ENCODE peak calls at places on chromosomes 4 and X, in five cellular contexts. One of them, this sample, is unnamed.

GRCh38 chr4:138494931-138495330 is 252.8 kb upstream of the SLC7A11 start:
- DNase-seq in MM.1S: no peak
- DNase-seq in Panc1: no peak
- DNase-seq in tibial artery: no peak
- DNase-seq in naive thymus-derived CD4-positive, alpha-beta T cell: no peak
- DNase-seq in this sample: no peak

GRCh38 chrX:24148535-24149345 is 789 bp upstream of the ZFX start:
- DNase-seq in MM.1S: no peak
- DNase-seq in Panc1: no peak
- DNase-seq in tibial artery: no peak
- DNase-seq in naive thymus-derived CD4-positive, alpha-beta T cell: no peak
- DNase-seq in this sample: peak; percentile 70

GRCh38 chr4:74219241-74219640 is 61.3 kb downstream of the MTHFD2L start:
- DNase-seq in MM.1S: no peak
- DNase-seq in Panc1: no peak
- DNase-seq in naive thymus-derived CD4-positive, alpha-beta T cell: no peak
- DNase-seq in tibial artery: no peak
- DNase-seq in this sample: no peak

GRCh38 chrX:1463581-1464281 is 11.0 kb upstream of the ASMTL start:
- DNase-seq in naive thymus-derived CD4-positive, alpha-beta T cell: no peak
- DNase-seq in Panc1: no peak
- DNase-seq in tibial artery: peak; percentile 11
- DNase-seq in MM.1S: no peak
- DNase-seq in this sample: peak; percentile 25

GRCh38 chr4:40515037-40515397 is 114.6 kb downstream of the RBM47 start:
- DNase-seq in naive thymus-derived CD4-positive, alpha-beta T cell: no peak
- DNase-seq in MM.1S: no peak
- DNase-seq in Panc1: no peak
- DNase-seq in tibial artery: no peak
- DNase-seq in this sample: no peak

GRCh38 chr4:1209821-1210220 is 37.4 kb upstream of the SPON2 start:
- DNase-seq in Panc1: no peak
- DNase-seq in MM.1S: no peak
- DNase-seq in naive thymus-derived CD4-positive, alpha-beta T cell: no peak
- DNase-seq in tibial artery: peak; percentile 79
- DNase-seq in this sample: peak; percentile 94

GRCh38 chr4:76982638-76983579 is 33.4 kb downstream of the SEPTIN11 start:
- DNase-seq in MM.1S: peak; percentile 72
- DNase-seq in Panc1: no peak
- DNase-seq in naive thymus-derived CD4-positive, alpha-beta T cell: no peak
- DNase-seq in tibial artery: no peak
- DNase-seq in this sample: no peak

GRCh38 chrX:78886550-78886949 is 58.6 kb upstream of the P2RY10 start:
- DNase-seq in naive thymus-derived CD4-positive, alpha-beta T cell: peak; percentile 33
- DNase-seq in MM.1S: peak; percentile 31
- DNase-seq in tibial artery: no peak
- DNase-seq in Panc1: peak; percentile 0
- DNase-seq in this sample: no peak

GRCh38 chr4:26032142-26032541 is 118.1 kb downstream of the SMIM20 start:
- DNase-seq in MM.1S: no peak
- DNase-seq in tibial artery: no peak
- DNase-seq in Panc1: no peak
- DNase-seq in naive thymus-derived CD4-positive, alpha-beta T cell: no peak
- DNase-seq in this sample: no peak

GRCh38 chr4:134057356-134057755 is 144.2 kb downstream of the PABPC4L start:
- DNase-seq in naive thymus-derived CD4-positive, alpha-beta T cell: no peak
- DNase-seq in Panc1: no peak
- DNase-seq in MM.1S: no peak
- DNase-seq in tibial artery: no peak
- DNase-seq in this sample: no peak

GRCh38 chrX:23478056-23478455 is 143.4 kb downstream of the PTCHD1 start:
- DNase-seq in naive thymus-derived CD4-positive, alpha-beta T cell: no peak
- DNase-seq in tibial artery: no peak
- DNase-seq in Panc1: no peak
- DNase-seq in MM.1S: no peak
- DNase-seq in this sample: no peak

GRCh38 chrX:14497184-14497666 is 32.1 kb upstream of the GLRA2 start:
- DNase-seq in naive thymus-derived CD4-positive, alpha-beta T cell: peak; percentile 29
- DNase-seq in tibial artery: peak; percentile 19
- DNase-seq in MM.1S: peak; percentile 56
- DNase-seq in Panc1: no peak
- DNase-seq in this sample: no peak

GRCh38 chrX:16427668-16428067 is 222.3 kb upstream of the S100G start:
- DNase-seq in MM.1S: no peak
- DNase-seq in tibial artery: no peak
- DNase-seq in Panc1: no peak
- DNase-seq in naive thymus-derived CD4-positive, alpha-beta T cell: no peak
- DNase-seq in this sample: no peak

GRCh38 chrX:123731258-123731986 is 1.4 kb downstream of the THOC2 start:
- DNase-seq in naive thymus-derived CD4-positive, alpha-beta T cell: no peak
- DNase-seq in MM.1S: no peak
- DNase-seq in Panc1: no peak
- DNase-seq in tibial artery: no peak
- DNase-seq in this sample: no peak

GRCh38 chr4:72525938-72526337 is 43.1 kb downstream of the ADAMTS3 start:
- DNase-seq in Panc1: no peak
- DNase-seq in naive thymus-derived CD4-positive, alpha-beta T cell: no peak
- DNase-seq in tibial artery: peak; percentile 28
- DNase-seq in MM.1S: no peak
- DNase-seq in this sample: no peak

GRCh38 chr4:20305976-20306375 is 54.3 kb downstream of the SLIT2 start:
- DNase-seq in tibial artery: no peak
- DNase-seq in Panc1: no peak
- DNase-seq in MM.1S: peak; percentile 41
- DNase-seq in naive thymus-derived CD4-positive, alpha-beta T cell: no peak
- DNase-seq in this sample: no peak

GRCh38 chr4:56727150-56727549 is 46.1 kb upstream of the HOPX start:
- DNase-seq in naive thymus-derived CD4-positive, alpha-beta T cell: no peak
- DNase-seq in tibial artery: no peak
- DNase-seq in MM.1S: no peak
- DNase-seq in Panc1: no peak
- DNase-seq in this sample: no peak

GRCh38 chrX:47361538-47362511 is 8.6 kb upstream of the ZNF157 start:
- DNase-seq in naive thymus-derived CD4-positive, alpha-beta T cell: no peak
- DNase-seq in MM.1S: peak; percentile 89
- DNase-seq in Panc1: no peak
- DNase-seq in tibial artery: peak; percentile 76
- DNase-seq in this sample: peak; percentile 92

GRCh38 chr4:160044693-160045092 is 941.8 kb downstream of the RAPGEF2 start:
- DNase-seq in Panc1: no peak
- DNase-seq in tibial artery: no peak
- DNase-seq in naive thymus-derived CD4-positive, alpha-beta T cell: no peak
- DNase-seq in MM.1S: peak; percentile 95
- DNase-seq in this sample: no peak

GRCh38 chrX:94051926-94052325 is 377.9 kb downstream of the FAM133A start:
- DNase-seq in tibial artery: no peak
- DNase-seq in MM.1S: no peak
- DNase-seq in Panc1: no peak
- DNase-seq in naive thymus-derived CD4-positive, alpha-beta T cell: no peak
- DNase-seq in this sample: no peak

GRCh38 chr4:76214269-76214628 is 625 bp upstream of the SCARB2 start:
- DNase-seq in Panc1: no peak
- DNase-seq in naive thymus-derived CD4-positive, alpha-beta T cell: no peak
- DNase-seq in tibial artery: no peak
- DNase-seq in MM.1S: peak; percentile 65
- DNase-seq in this sample: no peak

GRCh38 chrX:153885968-153886903 is at the start of gene L1CAM:
- DNase-seq in MM.1S: no peak
- DNase-seq in naive thymus-derived CD4-positive, alpha-beta T cell: no peak
- DNase-seq in tibial artery: no peak
- DNase-seq in Panc1: no peak
- DNase-seq in this sample: no peak
- H3K4me3 ChIP-seq in MM.1S: no peak within 1 kb of the TSS
- H3K4me3 ChIP-seq in naive thymus-derived CD4-positive, alpha-beta T cell: no peak within 1 kb of the TSS
- H3K4me3 ChIP-seq in tibial artery: no peak within 1 kb of the TSS
- H3K4me3 ChIP-seq in Panc1: peak within 1 kb of the TSS; percentile 74
- H3K4me3 ChIP-seq in this sample: peak within 1 kb of the TSS; percentile 27

GRCh38 chr4:80185787-80186548 is 11.3 kb upstream of the PRDM8 start:
- DNase-seq in naive thymus-derived CD4-positive, alpha-beta T cell: no peak
- DNase-seq in Panc1: no peak
- DNase-seq in tibial artery: no peak
- DNase-seq in MM.1S: no peak
- DNase-seq in this sample: peak; percentile 72

GRCh38 chr4:80182237-80182866 is 15.0 kb upstream of the PRDM8 start:
- DNase-seq in Panc1: no peak
- DNase-seq in tibial artery: no peak
- DNase-seq in MM.1S: no peak
- DNase-seq in naive thymus-derived CD4-positive, alpha-beta T cell: no peak
- DNase-seq in this sample: no peak

GRCh38 chr4:80184053-80184790 is 13.1 kb upstream of the PRDM8 start:
- DNase-seq in naive thymus-derived CD4-positive, alpha-beta T cell: peak; percentile 91
- DNase-seq in Panc1: no peak
- DNase-seq in MM.1S: peak; percentile 84
- DNase-seq in tibial artery: peak; percentile 84
- DNase-seq in this sample: peak; percentile 95

GRCh38 chr4:80184791-80185756 is 12.2 kb upstream of the PRDM8 start:
- DNase-seq in MM.1S: peak; percentile 23
- DNase-seq in tibial artery: peak; percentile 28
- DNase-seq in naive thymus-derived CD4-positive, alpha-beta T cell: no peak
- DNase-seq in Panc1: no peak
- DNase-seq in this sample: peak; percentile 76

DNA sequence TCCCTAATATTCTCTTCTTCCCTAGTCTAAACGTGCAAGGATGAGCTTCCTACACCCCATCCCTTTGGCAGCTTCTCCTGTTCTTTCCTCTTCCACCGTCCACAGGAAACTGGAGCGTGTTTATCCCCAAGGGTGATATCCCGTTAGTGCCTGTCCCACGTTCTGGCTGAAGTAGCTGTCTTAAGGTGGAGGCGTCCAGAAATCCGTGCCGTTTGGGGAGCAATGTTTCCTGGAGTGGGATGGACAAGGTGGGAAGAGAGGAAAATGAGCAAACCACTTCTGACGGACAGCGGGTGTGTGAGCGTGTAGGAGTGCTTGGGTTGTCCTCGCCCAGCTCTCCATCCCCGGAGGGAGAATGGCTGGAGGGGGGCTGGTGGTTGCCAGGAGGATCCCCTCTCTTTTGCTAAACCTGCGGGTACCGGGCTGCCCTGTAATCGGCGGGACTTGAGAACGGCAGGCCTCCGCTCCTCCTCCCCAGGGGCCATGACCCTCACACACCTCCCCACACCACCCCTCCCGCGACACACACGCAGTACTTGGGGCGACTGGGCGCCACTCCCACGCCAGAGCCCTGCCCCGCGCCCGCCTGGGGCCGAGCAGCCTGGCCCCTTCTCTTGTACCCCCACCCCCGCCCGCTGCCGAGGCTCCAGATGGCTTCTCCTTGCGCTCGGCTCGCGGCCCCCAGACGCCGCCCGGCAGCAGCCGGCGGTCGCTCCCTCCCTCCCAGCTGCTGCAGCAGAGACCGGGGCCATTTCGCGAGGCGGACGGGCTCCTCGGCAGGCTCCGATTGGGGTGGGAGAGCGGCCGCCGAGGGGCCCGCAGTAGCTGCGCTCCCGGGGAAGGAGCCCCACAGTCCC is 13.9 kb upstream of the PRDM8 start:
- DNase-seq in MM.1S: no peak
- DNase-seq in tibial artery: peak; percentile 36
- DNase-seq in Panc1: no peak
- DNase-seq in naive thymus-derived CD4-positive, alpha-beta T cell: no peak
- DNase-seq in this sample: peak; percentile 83
- H3K27ac ChIP-seq in MM.1S: no peak overlapping the region
- H3K27ac ChIP-seq in tibial artery: peak overlapping the region; percentile 81
- H3K27ac ChIP-seq in Panc1: peak overlapping the region; percentile 54
- H3K27ac ChIP-seq in naive thymus-derived CD4-positive, alpha-beta T cell: peak overlapping the region; percentile 84
- H3K27ac ChIP-seq in this sample: peak overlapping the region; percentile 76

GRCh38 chrX:153569475-153569874 is 29.5 kb downstream of the CCNQ start:
- DNase-seq in naive thymus-derived CD4-positive, alpha-beta T cell: no peak
- DNase-seq in tibial artery: no peak
- DNase-seq in MM.1S: no peak
- DNase-seq in Panc1: no peak
- DNase-seq in this sample: no peak

GRCh38 chrX:153565996-153566580 is 32.9 kb downstream of the CCNQ start:
- DNase-seq in MM.1S: no peak
- DNase-seq in naive thymus-derived CD4-positive, alpha-beta T cell: no peak
- DNase-seq in tibial artery: no peak
- DNase-seq in Panc1: no peak
- DNase-seq in this sample: no peak

GRCh38 chrX:153572601-153573000 is 26.3 kb downstream of the CCNQ start:
- DNase-seq in tibial artery: no peak
- DNase-seq in MM.1S: no peak
- DNase-seq in naive thymus-derived CD4-positive, alpha-beta T cell: no peak
- DNase-seq in Panc1: no peak
- DNase-seq in this sample: no peak

GRCh38 chrX:153571159-153571908 is 27.6 kb downstream of the CCNQ start:
- DNase-seq in naive thymus-derived CD4-positive, alpha-beta T cell: no peak
- DNase-seq in MM.1S: no peak
- DNase-seq in tibial artery: no peak
- DNase-seq in Panc1: no peak
- DNase-seq in this sample: no peak

GRCh38 chrX:153568612-153569011 is 30.3 kb downstream of the CCNQ start:
- DNase-seq in naive thymus-derived CD4-positive, alpha-beta T cell: no peak
- DNase-seq in MM.1S: no peak
- DNase-seq in tibial artery: no peak
- DNase-seq in Panc1: no peak
- DNase-seq in this sample: no peak
- H3K4me1 ChIP-seq in naive thymus-derived CD4-positive, alpha-beta T cell: no peaks in the 10 kb centered on the region
- H3K4me1 ChIP-seq in MM.1S: no peaks in the 10 kb centered on the region
- H3K4me1 ChIP-seq in tibial artery: no peaks in the 10 kb centered on the region
- H3K4me1 ChIP-seq in Panc1: no peaks in the 10 kb centered on the region
- H3K4me1 ChIP-seq in this sample: no peaks in the 10 kb centered on the region

GRCh38 chrX:41026326-41027136 is 58.7 kb upstream of the USP9X start:
- DNase-seq in Panc1: no peak
- DNase-seq in tibial artery: no peak
- DNase-seq in MM.1S: no peak
- DNase-seq in naive thymus-derived CD4-positive, alpha-beta T cell: no peak
- DNase-seq in this sample: no peak
- H3K4me3 ChIP-seq in Panc1: peak overlapping the region; percentile 23
- H3K4me3 ChIP-seq in tibial artery: no peak overlapping the region
- H3K4me3 ChIP-seq in MM.1S: no peak overlapping the region
- H3K4me3 ChIP-seq in naive thymus-derived CD4-positive, alpha-beta T cell: no peak overlapping the region
- H3K4me3 ChIP-seq in this sample: no peak overlapping the region

GRCh38 chr4:39505581-39505980 is 21.7 kb downstream of the UGDH start:
- DNase-seq in tibial artery: no peak
- DNase-seq in MM.1S: no peak
- DNase-seq in Panc1: no peak
- DNase-seq in naive thymus-derived CD4-positive, alpha-beta T cell: no peak
- DNase-seq in this sample: no peak

GRCh38 chr4:39514888-39515401 is 12.3 kb downstream of the UGDH start:
- DNase-seq in Panc1: peak; percentile 59
- DNase-seq in tibial artery: no peak
- DNase-seq in naive thymus-derived CD4-positive, alpha-beta T cell: no peak
- DNase-seq in MM.1S: no peak
- DNase-seq in this sample: no peak

DNA sequence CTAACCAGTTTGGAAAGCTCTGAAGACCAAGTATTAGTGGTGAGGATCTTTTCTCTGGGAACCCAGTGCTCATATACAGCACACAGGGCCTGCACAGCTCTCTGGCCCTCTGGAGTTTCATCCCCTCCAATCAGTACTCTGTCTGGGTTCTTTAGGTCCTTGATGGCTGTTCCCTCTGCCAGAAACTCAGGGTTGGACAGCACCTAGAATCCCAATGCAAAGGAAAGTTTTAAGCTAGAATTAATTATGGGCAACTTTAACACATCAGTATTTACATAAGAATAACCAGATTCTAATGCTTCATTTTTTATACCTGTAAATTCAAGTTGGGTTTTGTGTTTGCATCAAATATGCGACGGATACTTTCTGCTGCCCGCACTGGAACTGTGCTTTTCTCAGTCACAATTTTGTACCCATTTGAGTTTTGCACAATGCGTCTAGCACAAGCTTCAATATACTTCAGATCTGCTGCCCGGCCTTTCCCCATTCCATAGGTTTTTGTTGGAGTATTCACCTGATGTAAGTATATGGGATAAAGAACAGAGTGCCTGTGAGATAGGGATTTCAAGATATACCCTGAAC is 16.8 kb downstream of the UGDH start:
- DNase-seq in tibial artery: no peak
- DNase-seq in Panc1: no peak
- DNase-seq in MM.1S: no peak
- DNase-seq in naive thymus-derived CD4-positive, alpha-beta T cell: no peak
- DNase-seq in this sample: no peak
- H3K27ac ChIP-seq in tibial artery: no peak overlapping the region
- H3K27ac ChIP-seq in Panc1: no peak overlapping the region
- H3K27ac ChIP-seq in MM.1S: no peak overlapping the region
- H3K27ac ChIP-seq in naive thymus-derived CD4-positive, alpha-beta T cell: no peak overlapping the region
- H3K27ac ChIP-seq in this sample: no peak overlapping the region

This sample was measured in sigmoid colon.